ENCODE peak calls at places on chromosomes 7 and 10, in four cellular contexts. E is H4; V is activated CD4-positive, alpha-beta T cell treated with anti-CD3 and anti-CD28 coated beads for 24 hours; T is NB4. P is an unnamed sample.

GRCh38 chr7:17946591-17946990 is 6.3 kb upstream of the SNX13 start:
- DNase-seq in V (no peak), E (no peak), T (no peak), P (no peak)

GRCh38 chr7:142018154-142018553 is 22.5 kb downstream of the MGAM start:
- DNase-seq in V (no peak), T (no peak), E (no peak), P (no peak)

GRCh38 chr10:123855013-123855684 is 36.5 kb downstream of the CPXM2 start:
- DNase-seq in T (no peak), V (no peak), E (no peak), P (no peak)

GRCh38 chr10:6171891-6172354 is 30.8 kb upstream of the PFKFB3 start:
- DNase-seq in T (peak), V (no peak), E (peak), P (peak)

GRCh38 chr7:77242068-77242467 is 42.4 kb upstream of the FGL2 start:
- DNase-seq in V (no peak), T (peak), E (no peak), P (no peak)

GRCh38 chr10:8670461-8670860 is 616.0 kb downstream of the GATA3 start:
- DNase-seq in T (no peak), E (no peak), V (no peak), P (no peak)

GRCh38 chr10:91590142-91590903 is 42.5 kb downstream of the PPP1R3C start:
- DNase-seq in E (peak), T (no peak), V (no peak), P (peak)

GRCh38 chr7:106640368-106641141 is 20.4 kb downstream of the CCDC71L start:
- DNase-seq in V (no peak), E (peak), T (no peak), P (no peak)

GRCh38 chr10:88538038-88538437 is 45.1 kb downstream of the RNLS start:
- DNase-seq in T (no peak), E (peak), V (no peak), P (no peak)

GRCh38 chr7:124032369-124033092 is at the start of gene TMEM229A:
- DNase-seq in E (peak), V (no peak), T (no peak), P (no peak)

GRCh38 chr10:31745612-31746376 is 182.8 kb downstream of the ARHGAP12 start:
- DNase-seq in E (no peak), T (peak), V (peak), P (no peak)

GRCh38 chr10:7550038-7550437 is 116.7 kb downstream of the ITIH5 start:
- DNase-seq in V (no peak), T (no peak), E (no peak), P (no peak)